ENCODE peak calls at places on chromosomes 1 and 21, in eight cellular contexts. F, N, W, G, H, J, O and R are unnamed samples.

GRCh38 chr1:52601976-52602327 is 219 bp upstream of the GPX7 start:
- DNase-seq in F (peak; percentile 39), H (no peak), J (no peak), O (peak; percentile 44), G (no peak), N (no peak), W (no peak), R (peak; percentile 28)

GRCh38 chr1:3530931-3531818 is 76.7 kb downstream of the ARHGEF16 start:
- DNase-seq in W (peak; percentile 82), F (peak; percentile 93), O (peak; percentile 67), H (no peak), J (peak; percentile 48), G (peak; percentile 87), N (no peak), R (peak; percentile 78)

GRCh38 chr1:171600852-171601251 is 21.2 kb upstream of the MYOCOS start:
- DNase-seq in G (peak; percentile 11), H (no peak), O (no peak), N (no peak), F (no peak), J (no peak), W (no peak), R (no peak)

GRCh38 chr1:223617671-223618070 is 47.8 kb downstream of the CAPN8 start:
- DNase-seq in F (no peak), J (no peak), N (no peak), W (no peak), G (no peak), H (no peak), O (no peak), R (no peak)

GRCh38 chr1:25699501-25700089 is 83.0 kb downstream of the MAN1C1 start:
- DNase-seq in H (no peak), N (no peak), J (peak; percentile 26), W (no peak), G (no peak), F (no peak), O (no peak), R (no peak)

GRCh38 chr1:171160181-171160580 is 24.9 kb upstream of the FMO2 start:
- DNase-seq in J (no peak), F (no peak), H (no peak), O (peak; percentile 4), N (no peak), G (peak; percentile 47), W (no peak), R (no peak)

GRCh38 chr1:178344513-178345077 is 152.2 kb downstream of the CLEC20A start:
- DNase-seq in H (no peak), J (no peak), G (peak; percentile 86), O (peak; percentile 67), W (no peak), F (no peak), N (no peak), R (no peak)

GRCh38 chr1:36175137-36176095 is 19.5 kb downstream of the MAP7D1 start:
- DNase-seq in F (peak; percentile 85), O (no peak), H (no peak), N (no peak), W (no peak), G (peak; percentile 56), J (peak; percentile 50), R (no peak)

GRCh38 chr1:230153655-230154296 is 86.7 kb downstream of the GALNT2 start:
- DNase-seq in W (no peak), N (no peak), H (no peak), J (no peak), O (peak; percentile 45), G (no peak), F (no peak), R (no peak)

GRCh38 chr1:156796340-156797097 is 20.1 kb downstream of the SH2D2A start:
- DNase-seq in F (no peak), J (no peak), N (peak; percentile 59), O (peak; percentile 28), H (no peak), W (no peak), G (no peak), R (no peak)

GRCh38 chr1:203306970-203307541 is 1.7 kb downstream of the BTG2 start:
- DNase-seq in G (no peak), H (peak; percentile 25), O (no peak), N (no peak), J (no peak), W (peak; percentile 67), F (peak; percentile 90), R (no peak)

GRCh38 chr1:53359225-53359933 is 31.5 kb upstream of the LRP8 start:
- DNase-seq in H (no peak), F (no peak), J (no peak), G (no peak), W (no peak), N (peak; percentile 71), O (no peak), R (no peak)

GRCh38 chr1:8004803-8005573 is 21.1 kb downstream of the ERRFI1 start:
- DNase-seq in W (no peak), O (no peak), H (peak; percentile 17), G (peak; percentile 77), F (peak; percentile 85), J (no peak), N (no peak), R (peak; percentile 78)

GRCh38 chr1:170415734-170416372 is 116.1 kb upstream of the GORAB start:
- DNase-seq in F (no peak), J (no peak), H (no peak), G (no peak), N (no peak), W (no peak), O (no peak), R (no peak)

GRCh38 chr1:184621262-184621661 is 133.4 kb downstream of the EDEM3 start:
- DNase-seq in O (no peak), N (no peak), G (no peak), W (no peak), J (no peak), F (no peak), H (no peak), R (no peak)

GRCh38 chr21:16196521-16197208 is 466.9 kb downstream of the USP25 start:
- DNase-seq in J (no peak), N (no peak), F (no peak), W (no peak), H (no peak), G (peak; percentile 20), O (peak; percentile 54), R (no peak)

GRCh38 chr21:45434645-45435217 is 29.8 kb downstream of the COL18A1 start:
- DNase-seq in G (no peak), F (peak; percentile 35), N (no peak), O (no peak), W (no peak), J (no peak), H (no peak), R (no peak)

GRCh38 chr1:152870831-152871730 is 7.0 kb upstream of the SMCP start:
- DNase-seq in G (peak; percentile 53), N (no peak), W (no peak), J (peak; percentile 6), O (peak; percentile 55), F (no peak), H (no peak), R (no peak)